ENCODE peak calls at places on chromosomes 6 and 20, in five cellular contexts. I is NT2/D1, L is HEK293T, V is H1, O is HepG2. B is an unnamed sample.

GRCh38 chr6:148591656-148592055 is 155.2 kb upstream of the UST start:
- DNase-seq in I (no peak), L (no peak), V (no peak), O (no peak), B (no peak)

GRCh38 chr6:35146453-35146852 is 5.3 kb upstream of the TCP11 start:
- DNase-seq in I (peak), L (peak), V (peak), O (peak), B (no peak)

GRCh38 chr6:33428219-33428890 is 8.5 kb downstream of the SYNGAP1 start:
- DNase-seq in I (no peak), L (peak), V (no peak), O (peak), B (no peak)

GRCh38 chr20:58981564-58982364 is 708 bp downstream of the NELFCD start:
- DNase-seq in I (no peak), L (no peak), V (peak), O (peak), B (no peak)

GRCh38 chr6:43673444-43674063 is 14.0 kb downstream of the MRPS18A start:
- DNase-seq in I (no peak), L (no peak), V (no peak), O (no peak), B (no peak)

GRCh38 chr6:37806213-37806612 is 13.3 kb upstream of the ZFAND3 start:
- DNase-seq in I (no peak), L (no peak), V (no peak), O (no peak), B (no peak)

GRCh38 chr6:88008411-88008810 is 39.2 kb upstream of the SPACA1 start:
- DNase-seq in I (no peak), L (no peak), V (no peak), O (no peak), B (no peak)

GRCh38 chr6:157385482-157385881 is 4.5 kb downstream of the ZDHHC14 start:
- DNase-seq in I (no peak), L (no peak), V (no peak), O (no peak), B (peak)

GRCh38 chr6:5337573-5337972 is 76.3 kb downstream of the FARS2 start:
- DNase-seq in I (no peak), L (no peak), V (no peak), O (no peak), B (no peak)

GRCh38 chr6:359261-360035 is 32.1 kb upstream of the IRF4 start:
- DNase-seq in I (no peak), L (no peak), V (no peak), O (no peak), B (no peak)

GRCh38 chr20:24392612-24393011 is 76.8 kb upstream of the SYNDIG1 start:
- DNase-seq in I (no peak), L (no peak), V (no peak), O (no peak), B (no peak)

GRCh38 chr6:29255530-29255929 is 46.0 kb upstream of the OR14J1 start:
- DNase-seq in I (no peak), L (no peak), V (no peak), O (no peak), B (no peak)

GRCh38 chr6:129946439-129947140 is 71.8 kb upstream of the L3MBTL3 start:
- DNase-seq in I (peak), L (no peak), V (no peak), O (no peak), B (no peak)

GRCh38 chr6:160124007-160124406 is 2.4 kb downstream of the SLC22A1 start:
- DNase-seq in I (no peak), L (no peak), V (no peak), O (no peak), B (no peak)

GRCh38 chr6:112879920-112880413 is 532.8 kb downstream of the RFPL4B start:
- DNase-seq in I (no peak), L (no peak), V (peak), O (peak), B (no peak)

GRCh38 chr20:32580970-32581838 is 3.9 kb downstream of the NOL4L start:
- DNase-seq in I (no peak), L (no peak), V (no peak), O (peak), B (no peak)

GRCh38 chr6:133756046-133756445 is 132.9 kb upstream of the TCF21 start:
- DNase-seq in I (no peak), L (no peak), V (no peak), O (no peak), B (no peak)

GRCh38 chr6:31037692-31038091 is 27.4 kb downstream of the MUC22 start:
- DNase-seq in I (no peak), L (no peak), V (no peak), O (no peak), B (no peak)

GRCh38 chr6:19380287-19380686 is 456.9 kb upstream of the ID4 start:
- DNase-seq in I (no peak), L (no peak), V (no peak), O (no peak), B (no peak)

GRCh38 chr6:126657556-126658129 is 317.7 kb downstream of the CENPW start:
- DNase-seq in I (peak), L (peak), V (no peak), O (peak), B (no peak)

GRCh38 chr20:20780127-20780822 is 67.8 kb upstream of the RALGAPA2 start:
- DNase-seq in I (no peak), L (no peak), V (no peak), O (peak), B (peak)

GRCh38 chr6:137641474-137642077 is 147.4 kb upstream of the OLIG3 start:
- DNase-seq in I (peak), L (peak), V (peak), O (peak), B (no peak)

GRCh38 chr6:89986650-89987074 is 92.4 kb downstream of the GJA10 start:
- DNase-seq in I (no peak), L (no peak), V (no peak), O (no peak), B (no peak)

GRCh38 chr6:158629376-158630221 is 14.9 kb downstream of the DYNLT1 start:
- DNase-seq in I (no peak), L (no peak), V (peak), O (peak), B (no peak)

GRCh38 chr6:22907085-22907484 is 337.7 kb downstream of the HDGFL1 start:
- DNase-seq in I (no peak), L (no peak), V (no peak), O (no peak), B (no peak)

GRCh38 chr6:24902782-24903181 is 33.0 kb downstream of the RIPOR2 start:
- DNase-seq in I (no peak), L (no peak), V (no peak), O (no peak), B (no peak)

GRCh38 chr6:88119769-88120168 is 46.4 kb downstream of the CNR1 start:
- DNase-seq in I (peak), L (no peak), V (no peak), O (peak), B (no peak)

GRCh38 chr6:127192911-127193503 is 73.7 kb upstream of the RNF146 start:
- DNase-seq in I (no peak), L (no peak), V (no peak), O (no peak), B (no peak)

GRCh38 chr6:42338573-42339218 is 113.0 kb downstream of the TRERF1 start:
- DNase-seq in I (no peak), L (no peak), V (no peak), O (no peak), B (no peak)

GRCh38 chr20:35171753-35172433 is at the start of gene PROCR:
- DNase-seq in I (peak), L (peak), V (peak), O (no peak), B (no peak)

GRCh38 chr6:82072113-82072512 is 175.4 kb downstream of the IBTK start:
- DNase-seq in I (no peak), L (no peak), V (no peak), O (no peak), B (no peak)

GRCh38 chr6:149150999-149151398 is 166.5 kb upstream of the TAB2 start:
- DNase-seq in I (no peak), L (no peak), V (no peak), O (no peak), B (no peak)

GRCh38 chr6:43856005-43856765 is 86.2 kb downstream of the VEGFA start:
- DNase-seq in I (no peak), L (peak), V (no peak), O (peak), B (no peak)

GRCh38 chr6:135105299-135105698 is 50.7 kb upstream of the HBS1L start:
- DNase-seq in I (no peak), L (no peak), V (no peak), O (no peak), B (no peak)

DNA sequence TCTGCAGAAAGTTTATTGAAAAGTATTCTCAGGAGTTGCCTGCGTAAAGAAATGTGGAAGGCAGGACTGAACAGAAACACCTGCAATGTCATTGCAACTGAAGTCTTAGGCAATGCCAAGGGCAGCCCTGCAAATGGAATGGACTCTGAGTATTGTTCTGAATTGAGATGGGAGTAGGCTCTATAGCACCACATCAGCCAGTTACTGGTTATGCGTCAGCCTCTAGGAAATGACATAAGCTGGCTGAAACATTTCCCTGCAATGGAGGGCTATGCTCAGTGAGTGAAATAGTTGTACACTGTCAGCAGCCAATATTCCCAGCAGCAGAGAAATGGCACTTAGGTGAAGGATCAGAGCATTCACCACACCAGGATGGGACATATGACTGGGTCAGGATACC is 13.8 kb upstream of the GJE1 start:
- DNase-seq in I (no peak), L (no peak), V (no peak), O (no peak), B (no peak)
- TF ChIP-seq SUZ12 in I (no peak), L (no peak), V (no peak), O (no peak), B (no peak)

DNA sequence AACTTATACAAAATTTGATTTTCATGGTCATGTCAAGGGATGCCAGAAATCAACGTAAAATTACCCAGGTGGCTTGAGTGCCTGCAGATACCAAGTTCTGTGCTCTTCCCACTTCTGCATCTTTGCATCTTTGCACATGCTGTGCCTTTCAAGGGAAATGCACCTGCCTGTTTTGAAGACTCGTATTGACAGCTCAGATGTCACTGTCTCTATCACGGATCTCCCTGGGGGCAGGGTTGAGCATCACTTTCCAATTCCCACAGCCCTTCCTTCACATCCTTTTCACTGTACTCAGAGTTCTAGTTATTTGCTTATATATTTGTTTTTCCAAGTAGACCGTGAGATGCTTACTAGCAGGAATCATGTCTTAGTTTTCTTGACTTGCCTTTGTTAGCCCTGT is 274.2 kb downstream of the CDH26 start:
- DNase-seq in I (no peak), L (no peak), V (no peak), O (no peak), B (no peak)
- TF ChIP-seq SUZ12 in I (no peak), L (no peak), V (no peak), O (no peak), B (no peak)

GRCh38 chr20:37541326-37541725 is 13.7 kb upstream of the BLCAP start:
- DNase-seq in I (no peak), L (no peak), V (no peak), O (no peak), B (no peak)

GRCh38 chr20:37538003-37538402 is 10.3 kb upstream of the BLCAP start:
- DNase-seq in I (no peak), L (no peak), V (no peak), O (peak), B (no peak)

GRCh38 chr20:37539956-37540455 is 12.3 kb upstream of the BLCAP start:
- DNase-seq in I (no peak), L (no peak), V (no peak), O (no peak), B (no peak)

GRCh38 chr20:37537505-37537904 is 9.8 kb upstream of the BLCAP start:
- DNase-seq in I (no peak), L (no peak), V (no peak), O (no peak), B (no peak)

DNA sequence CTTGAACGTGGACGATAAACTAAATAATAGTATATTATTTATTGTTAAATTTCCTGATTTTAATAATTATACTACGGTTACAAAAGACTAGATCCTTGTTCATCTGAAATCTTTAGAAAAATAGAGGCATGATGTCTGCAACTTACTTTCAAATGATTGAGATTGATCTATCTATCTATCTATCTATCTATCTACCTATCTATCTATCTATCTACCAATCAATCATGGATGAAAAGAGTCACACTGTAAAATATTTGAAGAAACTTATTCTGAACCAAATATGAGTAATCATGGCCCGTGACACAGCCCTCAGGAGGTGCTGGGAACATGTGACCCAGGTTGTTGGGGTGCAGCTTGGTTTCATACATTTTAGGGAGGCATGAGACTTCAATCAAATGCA is 11.7 kb upstream of the BLCAP start:
- DNase-seq in I (no peak), L (no peak), V (no peak), O (no peak), B (no peak)
- TF ChIP-seq SUZ12 in I (no peak), L (no peak), V (no peak), O (no peak), B (no peak)

GRCh38 chr20:48149887-48150286 is 364.6 kb upstream of the SULF2 start:
- DNase-seq in I (no peak), L (peak), V (no peak), O (no peak), B (no peak)
- TF ChIP-seq SUZ12 in I (no peak), L (no peak), V (no peak), O (no peak), B (no peak)

GRCh38 chr6:107082045-107082444 is 33.3 kb downstream of the BEND3 start:
- DNase-seq in I (no peak), L (peak), V (no peak), O (peak), B (no peak)
- TF ChIP-seq SUZ12 in I (no peak), L (no peak), V (no peak), O (no peak), B (no peak)

DNA sequence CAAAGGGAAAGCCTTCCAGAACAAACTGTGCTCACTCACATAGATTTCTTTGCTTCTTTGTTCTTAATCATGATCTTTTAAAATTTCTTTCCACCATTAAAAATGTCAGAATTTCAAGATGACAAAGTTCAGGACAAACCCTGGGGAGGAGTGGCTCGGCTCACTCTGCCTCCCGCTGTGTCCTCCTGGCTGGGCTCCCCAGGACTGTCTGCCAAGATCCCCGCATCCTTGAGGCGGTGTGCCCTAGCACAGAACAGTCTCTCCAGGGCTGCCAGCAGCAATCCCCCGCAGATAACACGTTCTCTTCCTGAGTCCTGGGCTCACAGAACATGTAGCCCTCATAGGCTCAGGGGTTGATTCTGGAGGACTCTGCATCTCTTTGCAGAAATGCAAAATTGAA is 98.4 kb upstream of the KCNG1 start:
- DNase-seq in I (no peak), L (no peak), V (no peak), O (no peak), B (no peak)
- TF ChIP-seq SUZ12 in I (no peak), L (no peak), V (no peak), O (no peak), B (no peak)

DNA sequence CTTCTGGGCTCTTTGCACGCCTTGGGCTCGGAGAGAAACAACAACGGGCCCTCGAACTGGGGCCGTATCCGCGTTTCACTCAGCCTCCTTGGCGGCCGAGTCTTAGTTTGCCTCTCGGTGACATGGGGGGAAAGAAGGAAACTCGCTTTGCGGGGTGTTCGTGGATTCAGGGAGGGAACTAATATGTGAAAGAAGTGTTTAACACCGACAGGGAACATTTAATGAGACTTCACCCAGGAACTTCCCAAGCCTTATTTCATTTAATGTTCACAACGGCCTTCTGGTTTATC is 858 bp downstream of the RALY start:
- DNase-seq in I (no peak), L (no peak), V (no peak), O (no peak), B (no peak)
- TF ChIP-seq SUZ12 in I (no peak), L (no peak), V (no peak), O (no peak), B (no peak)

GRCh38 chr6:17878734-17879133 is 108.7 kb downstream of the KIF13A start:
- DNase-seq in I (no peak), L (no peak), V (no peak), O (peak), B (no peak)
- TF ChIP-seq SUZ12 in I (no peak), L (no peak), V (no peak), O (no peak), B (no peak)

DNA sequence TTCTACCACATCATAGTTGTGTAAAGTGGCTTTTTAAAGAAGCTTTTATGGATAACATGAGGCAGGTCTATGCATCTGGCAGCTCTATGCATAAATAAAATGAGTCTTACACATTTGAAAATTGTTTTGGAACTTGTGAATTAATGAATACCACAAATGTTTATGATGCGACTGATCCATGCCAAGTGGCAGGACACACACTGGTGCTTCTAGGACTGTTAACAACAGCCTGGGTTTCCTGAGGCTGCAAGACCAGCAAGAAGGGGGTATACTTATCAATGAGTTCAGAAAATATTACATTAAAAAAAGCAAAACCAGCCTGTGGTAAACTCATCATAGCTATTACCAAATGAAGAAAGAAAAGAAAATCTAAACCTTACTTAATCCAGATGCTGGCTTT is 212.9 kb upstream of the PDE10A start:
- DNase-seq in I (no peak), L (no peak), V (no peak), O (no peak), B (no peak)
- TF ChIP-seq SUZ12 in I (no peak), L (no peak), V (no peak), O (no peak), B (no peak)